ENCODE peak calls at places on chromosomes 11 and 22, in ten cellular contexts. S is H4; R is mucosa of descending colon; K is non-pigmented ciliary epithelial cell; B is A673; Y is fibroblast of lung; Q is hypothalamus; X is CD8-positive, alpha-beta T cell; A is BE2C; C is effector CD4-positive, alpha-beta T cell. L is an unnamed sample.

GRCh38 chr22:36629320-36629719 is 74.2 kb downstream of the CACNG2 start:
- DNase-seq in Q (no peak), B (no peak), A (no peak), Y (no peak), C (no peak), R (no peak), X (no peak), S (no peak), K (no peak), L (no peak)

GRCh38 chr22:46069518-46070214 is 80.7 kb upstream of the PPARA start:
- DNase-seq in K (no peak), B (peak; percentile 97), Y (peak; percentile 97), C (no peak), Q (peak; percentile 81), X (no peak), A (peak; percentile 95), R (peak; percentile 92), S (peak; percentile 94), L (no peak)

GRCh38 chr11:20068691-20069090 is 91.6 kb downstream of the DBX1 start:
- DNase-seq in K (no peak), S (no peak), Y (no peak), R (no peak), X (no peak), C (no peak), Q (no peak), A (no peak), B (no peak), L (no peak)

GRCh38 chr11:30788849-30789248 is 202.7 kb upstream of the MPPED2 start:
- DNase-seq in C (no peak), X (no peak), A (no peak), Y (no peak), Q (no peak), S (peak; percentile 20), K (no peak), B (peak; percentile 45), R (no peak), L (no peak)

GRCh38 chr22:26367402-26368245 is 61.4 kb upstream of the ASPHD2 start:
- DNase-seq in Y (peak; percentile 37), S (peak; percentile 17), A (peak; percentile 60), B (peak; percentile 76), R (no peak), C (peak; percentile 48), Q (no peak), X (peak; percentile 34), K (no peak), L (peak; percentile 79)

GRCh38 chr11:23749762-23750430 is 747.0 kb upstream of the LUZP2 start:
- DNase-seq in A (no peak), S (no peak), K (no peak), C (no peak), X (no peak), R (no peak), Q (no peak), Y (no peak), B (no peak), L (no peak)

GRCh38 chr11:104451193-104451592 is 287.2 kb upstream of the PDGFD start:
- DNase-seq in Q (no peak), R (no peak), S (no peak), B (no peak), C (no peak), Y (no peak), A (no peak), X (no peak), K (no peak), L (no peak)

GRCh38 chr11:1036931-1037330 is 413 bp upstream of the MUC6 start:
- DNase-seq in Q (no peak), K (no peak), B (no peak), Y (no peak), C (no peak), X (no peak), R (no peak), A (no peak), S (no peak), L (no peak)

L was measured in NCI-H82.